ENCODE peak calls at places on chromosomes 7 and 10, in eight cellular contexts. One of them, this sample, is unnamed.

GRCh38 chr10:122663516-122664130 is 36.0 kb downstream of the C10orf120 start:
- DNase-seq in stimulated activated CD8-positive, alpha-beta memory T cell treated with anti-CD3 and anti-CD28 coated beads, Interleukin-2, amount 100 ng/mL, for 1 hour: no peak
- DNase-seq in activated CD8-positive, alpha-beta memory T cell treated with anti-CD3 and anti-CD28 coated beads for 24 hours: no peak
- DNase-seq in activated CD4-positive, alpha-beta T cell treated with anti-CD3 and anti-CD28 coated beads, Interleukin-2, amount 50 U/mL, for 4 hours: no peak
- DNase-seq in GM23248: no peak
- DNase-seq in mammary epithelial cell: no peak
- DNase-seq in stimulated activated naive CD8-positive, alpha-beta T cell treated with anti-CD3 and anti-CD28 coated beads, Interleukin-15, Interleukin-2, amounts not matched to agents 100 U/mL and 50 U/mL, for 24 hours: no peak
- DNase-seq in Caco-2: no peak
- DNase-seq in this sample: no peak

GRCh38 chr7:40986351-40986873 is 716.5 kb downstream of the INHBA start:
- DNase-seq in stimulated activated CD8-positive, alpha-beta memory T cell treated with anti-CD3 and anti-CD28 coated beads, Interleukin-2, amount 100 ng/mL, for 1 hour: no peak
- DNase-seq in activated CD8-positive, alpha-beta memory T cell treated with anti-CD3 and anti-CD28 coated beads for 24 hours: no peak
- DNase-seq in activated CD4-positive, alpha-beta T cell treated with anti-CD3 and anti-CD28 coated beads, Interleukin-2, amount 50 U/mL, for 4 hours: no peak
- DNase-seq in GM23248: peak; percentile 72
- DNase-seq in mammary epithelial cell: peak; percentile 49
- DNase-seq in stimulated activated naive CD8-positive, alpha-beta T cell treated with anti-CD3 and anti-CD28 coated beads, Interleukin-15, Interleukin-2, amounts not matched to agents 100 U/mL and 50 U/mL, for 24 hours: no peak
- DNase-seq in Caco-2: no peak
- DNase-seq in this sample: peak; percentile 65

GRCh38 chr7:47954231-47954911 is 6.1 kb upstream of the PKD1L1 start:
- DNase-seq in stimulated activated CD8-positive, alpha-beta memory T cell treated with anti-CD3 and anti-CD28 coated beads, Interleukin-2, amount 100 ng/mL, for 1 hour: no peak
- DNase-seq in activated CD8-positive, alpha-beta memory T cell treated with anti-CD3 and anti-CD28 coated beads for 24 hours: no peak
- DNase-seq in activated CD4-positive, alpha-beta T cell treated with anti-CD3 and anti-CD28 coated beads, Interleukin-2, amount 50 U/mL, for 4 hours: no peak
- DNase-seq in GM23248: peak; percentile 63
- DNase-seq in mammary epithelial cell: no peak
- DNase-seq in stimulated activated naive CD8-positive, alpha-beta T cell treated with anti-CD3 and anti-CD28 coated beads, Interleukin-15, Interleukin-2, amounts not matched to agents 100 U/mL and 50 U/mL, for 24 hours: no peak
- DNase-seq in Caco-2: no peak
- DNase-seq in this sample: peak; percentile 83

GRCh38 chr7:27739301-27739913 is 555 bp upstream of the TAX1BP1 start:
- DNase-seq in stimulated activated CD8-positive, alpha-beta memory T cell treated with anti-CD3 and anti-CD28 coated beads, Interleukin-2, amount 100 ng/mL, for 1 hour: no peak
- DNase-seq in activated CD8-positive, alpha-beta memory T cell treated with anti-CD3 and anti-CD28 coated beads for 24 hours: no peak
- DNase-seq in activated CD4-positive, alpha-beta T cell treated with anti-CD3 and anti-CD28 coated beads, Interleukin-2, amount 50 U/mL, for 4 hours: no peak
- DNase-seq in GM23248: peak; percentile 46
- DNase-seq in mammary epithelial cell: no peak
- DNase-seq in stimulated activated naive CD8-positive, alpha-beta T cell treated with anti-CD3 and anti-CD28 coated beads, Interleukin-15, Interleukin-2, amounts not matched to agents 100 U/mL and 50 U/mL, for 24 hours: no peak
- DNase-seq in Caco-2: no peak
- DNase-seq in this sample: no peak

GRCh38 chr10:77592946-77593636 is 44.5 kb downstream of the KCNMA1 start:
- DNase-seq in stimulated activated CD8-positive, alpha-beta memory T cell treated with anti-CD3 and anti-CD28 coated beads, Interleukin-2, amount 100 ng/mL, for 1 hour: no peak
- DNase-seq in activated CD8-positive, alpha-beta memory T cell treated with anti-CD3 and anti-CD28 coated beads for 24 hours: no peak
- DNase-seq in activated CD4-positive, alpha-beta T cell treated with anti-CD3 and anti-CD28 coated beads, Interleukin-2, amount 50 U/mL, for 4 hours: no peak
- DNase-seq in GM23248: peak; percentile 98
- DNase-seq in mammary epithelial cell: peak; percentile 96
- DNase-seq in stimulated activated naive CD8-positive, alpha-beta T cell treated with anti-CD3 and anti-CD28 coated beads, Interleukin-15, Interleukin-2, amounts not matched to agents 100 U/mL and 50 U/mL, for 24 hours: no peak
- DNase-seq in Caco-2: no peak
- DNase-seq in this sample: peak; percentile 72

GRCh38 chr7:158324397-158325360 is 262.9 kb downstream of the PTPRN2 start:
- DNase-seq in stimulated activated CD8-positive, alpha-beta memory T cell treated with anti-CD3 and anti-CD28 coated beads, Interleukin-2, amount 100 ng/mL, for 1 hour: no peak
- DNase-seq in activated CD8-positive, alpha-beta memory T cell treated with anti-CD3 and anti-CD28 coated beads for 24 hours: no peak
- DNase-seq in activated CD4-positive, alpha-beta T cell treated with anti-CD3 and anti-CD28 coated beads, Interleukin-2, amount 50 U/mL, for 4 hours: no peak
- DNase-seq in GM23248: no peak
- DNase-seq in mammary epithelial cell: no peak
- DNase-seq in stimulated activated naive CD8-positive, alpha-beta T cell treated with anti-CD3 and anti-CD28 coated beads, Interleukin-15, Interleukin-2, amounts not matched to agents 100 U/mL and 50 U/mL, for 24 hours: no peak
- DNase-seq in Caco-2: no peak
- DNase-seq in this sample: no peak

GRCh38 chr7:21086688-21087087 is 300.0 kb upstream of the SP8 start:
- DNase-seq in stimulated activated CD8-positive, alpha-beta memory T cell treated with anti-CD3 and anti-CD28 coated beads, Interleukin-2, amount 100 ng/mL, for 1 hour: no peak
- DNase-seq in activated CD8-positive, alpha-beta memory T cell treated with anti-CD3 and anti-CD28 coated beads for 24 hours: no peak
- DNase-seq in activated CD4-positive, alpha-beta T cell treated with anti-CD3 and anti-CD28 coated beads, Interleukin-2, amount 50 U/mL, for 4 hours: no peak
- DNase-seq in GM23248: no peak
- DNase-seq in mammary epithelial cell: peak; percentile 90
- DNase-seq in stimulated activated naive CD8-positive, alpha-beta T cell treated with anti-CD3 and anti-CD28 coated beads, Interleukin-15, Interleukin-2, amounts not matched to agents 100 U/mL and 50 U/mL, for 24 hours: no peak
- DNase-seq in Caco-2: no peak
- DNase-seq in this sample: peak; percentile 82

GRCh38 chr7:124655990-124656389 is 109.6 kb downstream of the GPR37 start:
- DNase-seq in stimulated activated CD8-positive, alpha-beta memory T cell treated with anti-CD3 and anti-CD28 coated beads, Interleukin-2, amount 100 ng/mL, for 1 hour: no peak
- DNase-seq in activated CD8-positive, alpha-beta memory T cell treated with anti-CD3 and anti-CD28 coated beads for 24 hours: no peak
- DNase-seq in activated CD4-positive, alpha-beta T cell treated with anti-CD3 and anti-CD28 coated beads, Interleukin-2, amount 50 U/mL, for 4 hours: no peak
- DNase-seq in GM23248: no peak
- DNase-seq in mammary epithelial cell: no peak
- DNase-seq in stimulated activated naive CD8-positive, alpha-beta T cell treated with anti-CD3 and anti-CD28 coated beads, Interleukin-15, Interleukin-2, amounts not matched to agents 100 U/mL and 50 U/mL, for 24 hours: no peak
- DNase-seq in Caco-2: no peak
- DNase-seq in this sample: no peak

GRCh38 chr10:88417337-88417736 is 165.8 kb downstream of the RNLS start:
- DNase-seq in stimulated activated CD8-positive, alpha-beta memory T cell treated with anti-CD3 and anti-CD28 coated beads, Interleukin-2, amount 100 ng/mL, for 1 hour: no peak
- DNase-seq in activated CD8-positive, alpha-beta memory T cell treated with anti-CD3 and anti-CD28 coated beads for 24 hours: no peak
- DNase-seq in activated CD4-positive, alpha-beta T cell treated with anti-CD3 and anti-CD28 coated beads, Interleukin-2, amount 50 U/mL, for 4 hours: no peak
- DNase-seq in GM23248: no peak
- DNase-seq in mammary epithelial cell: no peak
- DNase-seq in stimulated activated naive CD8-positive, alpha-beta T cell treated with anti-CD3 and anti-CD28 coated beads, Interleukin-15, Interleukin-2, amounts not matched to agents 100 U/mL and 50 U/mL, for 24 hours: no peak
- DNase-seq in Caco-2: no peak
- DNase-seq in this sample: no peak

GRCh38 chr10:3265081-3265480 is 92.5 kb upstream of the PITRM1 start:
- DNase-seq in stimulated activated CD8-positive, alpha-beta memory T cell treated with anti-CD3 and anti-CD28 coated beads, Interleukin-2, amount 100 ng/mL, for 1 hour: no peak
- DNase-seq in activated CD8-positive, alpha-beta memory T cell treated with anti-CD3 and anti-CD28 coated beads for 24 hours: no peak
- DNase-seq in activated CD4-positive, alpha-beta T cell treated with anti-CD3 and anti-CD28 coated beads, Interleukin-2, amount 50 U/mL, for 4 hours: no peak
- DNase-seq in GM23248: no peak
- DNase-seq in mammary epithelial cell: no peak
- DNase-seq in stimulated activated naive CD8-positive, alpha-beta T cell treated with anti-CD3 and anti-CD28 coated beads, Interleukin-15, Interleukin-2, amounts not matched to agents 100 U/mL and 50 U/mL, for 24 hours: no peak
- DNase-seq in Caco-2: no peak
- DNase-seq in this sample: peak; percentile 82

GRCh38 chr7:28207486-28208158 is 27.0 kb upstream of the JAZF1 start:
- DNase-seq in stimulated activated CD8-positive, alpha-beta memory T cell treated with anti-CD3 and anti-CD28 coated beads, Interleukin-2, amount 100 ng/mL, for 1 hour: no peak
- DNase-seq in activated CD8-positive, alpha-beta memory T cell treated with anti-CD3 and anti-CD28 coated beads for 24 hours: no peak
- DNase-seq in activated CD4-positive, alpha-beta T cell treated with anti-CD3 and anti-CD28 coated beads, Interleukin-2, amount 50 U/mL, for 4 hours: no peak
- DNase-seq in GM23248: peak; percentile 24
- DNase-seq in mammary epithelial cell: peak; percentile 74
- DNase-seq in stimulated activated naive CD8-positive, alpha-beta T cell treated with anti-CD3 and anti-CD28 coated beads, Interleukin-15, Interleukin-2, amounts not matched to agents 100 U/mL and 50 U/mL, for 24 hours: no peak
- DNase-seq in Caco-2: no peak
- DNase-seq in this sample: peak; percentile 20

GRCh38 chr7:1925973-1926907 is 256.2 kb downstream of the ELFN1 start:
- DNase-seq in stimulated activated CD8-positive, alpha-beta memory T cell treated with anti-CD3 and anti-CD28 coated beads, Interleukin-2, amount 100 ng/mL, for 1 hour: no peak
- DNase-seq in activated CD8-positive, alpha-beta memory T cell treated with anti-CD3 and anti-CD28 coated beads for 24 hours: no peak
- DNase-seq in activated CD4-positive, alpha-beta T cell treated with anti-CD3 and anti-CD28 coated beads, Interleukin-2, amount 50 U/mL, for 4 hours: no peak
- DNase-seq in GM23248: no peak
- DNase-seq in mammary epithelial cell: no peak
- DNase-seq in stimulated activated naive CD8-positive, alpha-beta T cell treated with anti-CD3 and anti-CD28 coated beads, Interleukin-15, Interleukin-2, amounts not matched to agents 100 U/mL and 50 U/mL, for 24 hours: no peak
- DNase-seq in Caco-2: no peak
- DNase-seq in this sample: no peak

GRCh38 chr10:114392112-114392835 is 12.0 kb downstream of the AFAP1L2 start:
- DNase-seq in stimulated activated CD8-positive, alpha-beta memory T cell treated with anti-CD3 and anti-CD28 coated beads, Interleukin-2, amount 100 ng/mL, for 1 hour: no peak
- DNase-seq in activated CD8-positive, alpha-beta memory T cell treated with anti-CD3 and anti-CD28 coated beads for 24 hours: no peak
- DNase-seq in activated CD4-positive, alpha-beta T cell treated with anti-CD3 and anti-CD28 coated beads, Interleukin-2, amount 50 U/mL, for 4 hours: no peak
- DNase-seq in GM23248: no peak
- DNase-seq in mammary epithelial cell: no peak
- DNase-seq in stimulated activated naive CD8-positive, alpha-beta T cell treated with anti-CD3 and anti-CD28 coated beads, Interleukin-15, Interleukin-2, amounts not matched to agents 100 U/mL and 50 U/mL, for 24 hours: no peak
- DNase-seq in Caco-2: no peak
- DNase-seq in this sample: no peak

GRCh38 chr10:22453948-22454347 is 108.7 kb downstream of the SPAG6 start:
- DNase-seq in stimulated activated CD8-positive, alpha-beta memory T cell treated with anti-CD3 and anti-CD28 coated beads, Interleukin-2, amount 100 ng/mL, for 1 hour: no peak
- DNase-seq in activated CD8-positive, alpha-beta memory T cell treated with anti-CD3 and anti-CD28 coated beads for 24 hours: no peak
- DNase-seq in activated CD4-positive, alpha-beta T cell treated with anti-CD3 and anti-CD28 coated beads, Interleukin-2, amount 50 U/mL, for 4 hours: no peak
- DNase-seq in GM23248: peak; percentile 12
- DNase-seq in mammary epithelial cell: no peak
- DNase-seq in stimulated activated naive CD8-positive, alpha-beta T cell treated with anti-CD3 and anti-CD28 coated beads, Interleukin-15, Interleukin-2, amounts not matched to agents 100 U/mL and 50 U/mL, for 24 hours: no peak
- DNase-seq in Caco-2: no peak
- DNase-seq in this sample: peak; percentile 29

GRCh38 chr7:2862831-2863361 is 18.8 kb upstream of the GNA12 start:
- DNase-seq in stimulated activated CD8-positive, alpha-beta memory T cell treated with anti-CD3 and anti-CD28 coated beads, Interleukin-2, amount 100 ng/mL, for 1 hour: no peak
- DNase-seq in activated CD8-positive, alpha-beta memory T cell treated with anti-CD3 and anti-CD28 coated beads for 24 hours: peak; percentile 73
- DNase-seq in activated CD4-positive, alpha-beta T cell treated with anti-CD3 and anti-CD28 coated beads, Interleukin-2, amount 50 U/mL, for 4 hours: no peak
- DNase-seq in GM23248: no peak
- DNase-seq in mammary epithelial cell: no peak
- DNase-seq in stimulated activated naive CD8-positive, alpha-beta T cell treated with anti-CD3 and anti-CD28 coated beads, Interleukin-15, Interleukin-2, amounts not matched to agents 100 U/mL and 50 U/mL, for 24 hours: peak; percentile 49
- DNase-seq in Caco-2: no peak
- DNase-seq in this sample: peak; percentile 62

GRCh38 chr7:30390872-30391646 is 87.5 kb downstream of the NOD1 start:
- DNase-seq in stimulated activated CD8-positive, alpha-beta memory T cell treated with anti-CD3 and anti-CD28 coated beads, Interleukin-2, amount 100 ng/mL, for 1 hour: no peak
- DNase-seq in activated CD8-positive, alpha-beta memory T cell treated with anti-CD3 and anti-CD28 coated beads for 24 hours: no peak
- DNase-seq in activated CD4-positive, alpha-beta T cell treated with anti-CD3 and anti-CD28 coated beads, Interleukin-2, amount 50 U/mL, for 4 hours: no peak
- DNase-seq in GM23248: peak; percentile 5
- DNase-seq in mammary epithelial cell: no peak
- DNase-seq in stimulated activated naive CD8-positive, alpha-beta T cell treated with anti-CD3 and anti-CD28 coated beads, Interleukin-15, Interleukin-2, amounts not matched to agents 100 U/mL and 50 U/mL, for 24 hours: no peak
- DNase-seq in Caco-2: no peak
- DNase-seq in this sample: peak; percentile 2

GRCh38 chr7:140342732-140343514 is 55.4 kb downstream of the SLC37A3 start:
- DNase-seq in stimulated activated CD8-positive, alpha-beta memory T cell treated with anti-CD3 and anti-CD28 coated beads, Interleukin-2, amount 100 ng/mL, for 1 hour: no peak
- DNase-seq in activated CD8-positive, alpha-beta memory T cell treated with anti-CD3 and anti-CD28 coated beads for 24 hours: no peak
- DNase-seq in activated CD4-positive, alpha-beta T cell treated with anti-CD3 and anti-CD28 coated beads, Interleukin-2, amount 50 U/mL, for 4 hours: no peak
- DNase-seq in GM23248: peak; percentile 26
- DNase-seq in mammary epithelial cell: peak; percentile 6
- DNase-seq in stimulated activated naive CD8-positive, alpha-beta T cell treated with anti-CD3 and anti-CD28 coated beads, Interleukin-15, Interleukin-2, amounts not matched to agents 100 U/mL and 50 U/mL, for 24 hours: no peak
- DNase-seq in Caco-2: peak; percentile 35
- DNase-seq in this sample: peak; percentile 46

GRCh38 chr10:24908793-24909423 is 43.5 kb downstream of the PRTFDC1 start:
- DNase-seq in stimulated activated CD8-positive, alpha-beta memory T cell treated with anti-CD3 and anti-CD28 coated beads, Interleukin-2, amount 100 ng/mL, for 1 hour: no peak
- DNase-seq in activated CD8-positive, alpha-beta memory T cell treated with anti-CD3 and anti-CD28 coated beads for 24 hours: no peak
- DNase-seq in activated CD4-positive, alpha-beta T cell treated with anti-CD3 and anti-CD28 coated beads, Interleukin-2, amount 50 U/mL, for 4 hours: no peak
- DNase-seq in GM23248: peak; percentile 87
- DNase-seq in mammary epithelial cell: peak; percentile 84
- DNase-seq in stimulated activated naive CD8-positive, alpha-beta T cell treated with anti-CD3 and anti-CD28 coated beads, Interleukin-15, Interleukin-2, amounts not matched to agents 100 U/mL and 50 U/mL, for 24 hours: no peak
- DNase-seq in Caco-2: no peak
- DNase-seq in this sample: peak; percentile 67

GRCh38 chr10:80416401-80417098 is 8.2 kb downstream of the PRXL2A start:
- DNase-seq in stimulated activated CD8-positive, alpha-beta memory T cell treated with anti-CD3 and anti-CD28 coated beads, Interleukin-2, amount 100 ng/mL, for 1 hour: no peak
- DNase-seq in activated CD8-positive, alpha-beta memory T cell treated with anti-CD3 and anti-CD28 coated beads for 24 hours: no peak
- DNase-seq in activated CD4-positive, alpha-beta T cell treated with anti-CD3 and anti-CD28 coated beads, Interleukin-2, amount 50 U/mL, for 4 hours: no peak
- DNase-seq in GM23248: no peak
- DNase-seq in mammary epithelial cell: no peak
- DNase-seq in stimulated activated naive CD8-positive, alpha-beta T cell treated with anti-CD3 and anti-CD28 coated beads, Interleukin-15, Interleukin-2, amounts not matched to agents 100 U/mL and 50 U/mL, for 24 hours: no peak
- DNase-seq in Caco-2: no peak
- DNase-seq in this sample: peak; percentile 82

GRCh38 chr10:61752111-61753011 is 89.6 kb downstream of the CABCOCO1 start:
- DNase-seq in stimulated activated CD8-positive, alpha-beta memory T cell treated with anti-CD3 and anti-CD28 coated beads, Interleukin-2, amount 100 ng/mL, for 1 hour: no peak
- DNase-seq in activated CD8-positive, alpha-beta memory T cell treated with anti-CD3 and anti-CD28 coated beads for 24 hours: no peak
- DNase-seq in activated CD4-positive, alpha-beta T cell treated with anti-CD3 and anti-CD28 coated beads, Interleukin-2, amount 50 U/mL, for 4 hours: no peak
- DNase-seq in GM23248: peak; percentile 66
- DNase-seq in mammary epithelial cell: peak; percentile 70
- DNase-seq in stimulated activated naive CD8-positive, alpha-beta T cell treated with anti-CD3 and anti-CD28 coated beads, Interleukin-15, Interleukin-2, amounts not matched to agents 100 U/mL and 50 U/mL, for 24 hours: no peak
- DNase-seq in Caco-2: no peak
- DNase-seq in this sample: peak; percentile 65

GRCh38 chr10:87660484-87661133 is 931 bp downstream of the PAPSS2 start:
- DNase-seq in stimulated activated CD8-positive, alpha-beta memory T cell treated with anti-CD3 and anti-CD28 coated beads, Interleukin-2, amount 100 ng/mL, for 1 hour: no peak
- DNase-seq in activated CD8-positive, alpha-beta memory T cell treated with anti-CD3 and anti-CD28 coated beads for 24 hours: no peak
- DNase-seq in activated CD4-positive, alpha-beta T cell treated with anti-CD3 and anti-CD28 coated beads, Interleukin-2, amount 50 U/mL, for 4 hours: no peak
- DNase-seq in GM23248: peak; percentile 72
- DNase-seq in mammary epithelial cell: no peak
- DNase-seq in stimulated activated naive CD8-positive, alpha-beta T cell treated with anti-CD3 and anti-CD28 coated beads, Interleukin-15, Interleukin-2, amounts not matched to agents 100 U/mL and 50 U/mL, for 24 hours: no peak
- DNase-seq in Caco-2: no peak
- DNase-seq in this sample: peak; percentile 51

GRCh38 chr7:112994666-112995065 is 92.0 kb downstream of the GPR85 start:
- DNase-seq in stimulated activated CD8-positive, alpha-beta memory T cell treated with anti-CD3 and anti-CD28 coated beads, Interleukin-2, amount 100 ng/mL, for 1 hour: no peak
- DNase-seq in activated CD8-positive, alpha-beta memory T cell treated with anti-CD3 and anti-CD28 coated beads for 24 hours: no peak
- DNase-seq in activated CD4-positive, alpha-beta T cell treated with anti-CD3 and anti-CD28 coated beads, Interleukin-2, amount 50 U/mL, for 4 hours: no peak
- DNase-seq in GM23248: peak; percentile 85
- DNase-seq in mammary epithelial cell: peak; percentile 55
- DNase-seq in stimulated activated naive CD8-positive, alpha-beta T cell treated with anti-CD3 and anti-CD28 coated beads, Interleukin-15, Interleukin-2, amounts not matched to agents 100 U/mL and 50 U/mL, for 24 hours: no peak
- DNase-seq in Caco-2: no peak
- DNase-seq in this sample: peak; percentile 49

GRCh38 chr10:73768881-73769280 is 13.0 kb upstream of the CHCHD1 start:
- DNase-seq in stimulated activated CD8-positive, alpha-beta memory T cell treated with anti-CD3 and anti-CD28 coated beads, Interleukin-2, amount 100 ng/mL, for 1 hour: no peak
- DNase-seq in activated CD8-positive, alpha-beta memory T cell treated with anti-CD3 and anti-CD28 coated beads for 24 hours: peak; percentile 74
- DNase-seq in activated CD4-positive, alpha-beta T cell treated with anti-CD3 and anti-CD28 coated beads, Interleukin-2, amount 50 U/mL, for 4 hours: peak; percentile 69
- DNase-seq in GM23248: no peak
- DNase-seq in mammary epithelial cell: no peak
- DNase-seq in stimulated activated naive CD8-positive, alpha-beta T cell treated with anti-CD3 and anti-CD28 coated beads, Interleukin-15, Interleukin-2, amounts not matched to agents 100 U/mL and 50 U/mL, for 24 hours: peak; percentile 52
- DNase-seq in Caco-2: no peak
- DNase-seq in this sample: no peak

GRCh38 chr7:157444843-157445135 is 108.0 kb downstream of the DNAJB6 start:
- DNase-seq in stimulated activated CD8-positive, alpha-beta memory T cell treated with anti-CD3 and anti-CD28 coated beads, Interleukin-2, amount 100 ng/mL, for 1 hour: no peak
- DNase-seq in activated CD8-positive, alpha-beta memory T cell treated with anti-CD3 and anti-CD28 coated beads for 24 hours: no peak
- DNase-seq in activated CD4-positive, alpha-beta T cell treated with anti-CD3 and anti-CD28 coated beads, Interleukin-2, amount 50 U/mL, for 4 hours: no peak
- DNase-seq in GM23248: no peak
- DNase-seq in mammary epithelial cell: no peak
- DNase-seq in stimulated activated naive CD8-positive, alpha-beta T cell treated with anti-CD3 and anti-CD28 coated beads, Interleukin-15, Interleukin-2, amounts not matched to agents 100 U/mL and 50 U/mL, for 24 hours: no peak
- DNase-seq in Caco-2: no peak
- DNase-seq in this sample: no peak

GRCh38 chr10:105148456-105148855 is 507.4 kb downstream of the SORCS3 start:
- DNase-seq in stimulated activated CD8-positive, alpha-beta memory T cell treated with anti-CD3 and anti-CD28 coated beads, Interleukin-2, amount 100 ng/mL, for 1 hour: no peak
- DNase-seq in activated CD8-positive, alpha-beta memory T cell treated with anti-CD3 and anti-CD28 coated beads for 24 hours: no peak
- DNase-seq in activated CD4-positive, alpha-beta T cell treated with anti-CD3 and anti-CD28 coated beads, Interleukin-2, amount 50 U/mL, for 4 hours: no peak
- DNase-seq in GM23248: no peak
- DNase-seq in mammary epithelial cell: peak; percentile 57
- DNase-seq in stimulated activated naive CD8-positive, alpha-beta T cell treated with anti-CD3 and anti-CD28 coated beads, Interleukin-15, Interleukin-2, amounts not matched to agents 100 U/mL and 50 U/mL, for 24 hours: no peak
- DNase-seq in Caco-2: no peak
- DNase-seq in this sample: peak; percentile 2

GRCh38 chr7:101598422-101598957 is 30.6 kb downstream of the MYL10 start:
- DNase-seq in stimulated activated CD8-positive, alpha-beta memory T cell treated with anti-CD3 and anti-CD28 coated beads, Interleukin-2, amount 100 ng/mL, for 1 hour: no peak
- DNase-seq in activated CD8-positive, alpha-beta memory T cell treated with anti-CD3 and anti-CD28 coated beads for 24 hours: no peak
- DNase-seq in activated CD4-positive, alpha-beta T cell treated with anti-CD3 and anti-CD28 coated beads, Interleukin-2, amount 50 U/mL, for 4 hours: no peak
- DNase-seq in GM23248: no peak
- DNase-seq in mammary epithelial cell: peak; percentile 94
- DNase-seq in stimulated activated naive CD8-positive, alpha-beta T cell treated with anti-CD3 and anti-CD28 coated beads, Interleukin-15, Interleukin-2, amounts not matched to agents 100 U/mL and 50 U/mL, for 24 hours: no peak
- DNase-seq in Caco-2: no peak
- DNase-seq in this sample: no peak

GRCh38 chr10:122040786-122041185 is 51.8 kb downstream of the TACC2 start:
- DNase-seq in stimulated activated CD8-positive, alpha-beta memory T cell treated with anti-CD3 and anti-CD28 coated beads, Interleukin-2, amount 100 ng/mL, for 1 hour: no peak
- DNase-seq in activated CD8-positive, alpha-beta memory T cell treated with anti-CD3 and anti-CD28 coated beads for 24 hours: no peak
- DNase-seq in activated CD4-positive, alpha-beta T cell treated with anti-CD3 and anti-CD28 coated beads, Interleukin-2, amount 50 U/mL, for 4 hours: no peak
- DNase-seq in GM23248: no peak
- DNase-seq in mammary epithelial cell: no peak
- DNase-seq in stimulated activated naive CD8-positive, alpha-beta T cell treated with anti-CD3 and anti-CD28 coated beads, Interleukin-15, Interleukin-2, amounts not matched to agents 100 U/mL and 50 U/mL, for 24 hours: no peak
- DNase-seq in Caco-2: no peak
- DNase-seq in this sample: no peak